ENCODE peak calls at places on chromosome X, in eight cellular contexts. T is Panc1; X is ovary; K is CD4-positive, alpha-beta memory T cell; U is transverse colon; D is mucosa of descending colon; Y is MM.1S; I is tibial artery. F is an unnamed sample.

GRCh38 chrX:119201570-119201969 is 34.5 kb upstream of the PGRMC1 start:
- DNase-seq in U (no peak), K (no peak), I (no peak), Y (no peak), X (no peak), T (no peak), D (no peak), F (no peak)

GRCh38 chrX:118727686-118728339 is 407 bp downstream of the IL13RA1 start:
- DNase-seq in I (peak), K (no peak), U (peak), X (peak), D (peak), Y (no peak), T (no peak), F (no peak)

GRCh38 chrX:68732906-68733493 is 85.5 kb downstream of the STARD8 start:
- DNase-seq in T (no peak), U (peak), Y (peak), D (peak), K (peak), X (peak), I (peak), F (peak)

GRCh38 chrX:20414781-20415445 is 148.2 kb upstream of the RPS6KA3 start:
- DNase-seq in K (no peak), U (no peak), I (no peak), D (no peak), X (no peak), Y (no peak), T (no peak), F (peak)

GRCh38 chrX:113634565-113634964 is 793.9 kb upstream of the AMOT start:
- DNase-seq in Y (no peak), D (no peak), T (no peak), U (no peak), I (no peak), X (no peak), K (no peak), F (no peak)

GRCh38 chrX:124033821-124034220 is 72.3 kb downstream of the STAG2 start:
- DNase-seq in T (no peak), U (no peak), Y (no peak), D (no peak), I (no peak), K (no peak), X (no peak), F (no peak)

GRCh38 chrX:153400146-153401132 is 711 bp downstream of the PNMA6E start:
- DNase-seq in D (peak), T (no peak), K (peak), I (no peak), Y (peak), X (no peak), U (peak), F (peak)

GRCh38 chrX:97389761-97390192 is 506.1 kb downstream of the RPA4 start:
- DNase-seq in D (no peak), U (no peak), T (no peak), Y (no peak), X (no peak), K (no peak), I (no peak), F (no peak)

GRCh38 chrX:101931494-101932248 is at the start of gene ZMAT1:
- DNase-seq in Y (peak), U (peak), D (peak), T (peak), K (peak), X (peak), I (peak), F (peak)

GRCh38 chrX:41705680-41706374 is 17.1 kb downstream of the GPR34 start:
- DNase-seq in K (no peak), T (no peak), I (no peak), U (no peak), D (no peak), X (no peak), Y (peak), F (no peak)

GRCh38 chrX:123884809-123885408 is 25.1 kb downstream of the XIAP start:
- DNase-seq in U (no peak), K (peak), T (peak), Y (peak), I (no peak), D (no peak), X (peak), F (no peak)

GRCh38 chrX:152155766-152156310 is 17.5 kb upstream of the MAGEA10 start:
- DNase-seq in T (no peak), U (no peak), K (no peak), Y (no peak), X (no peak), I (no peak), D (no peak), F (no peak)

GRCh38 chrX:116277391-116277790 is 106.8 kb downstream of the AGTR2 start:
- DNase-seq in T (no peak), U (no peak), X (no peak), Y (no peak), D (no peak), K (no peak), I (no peak), F (no peak)

GRCh38 chrX:80335062-80335830 is 85.0 kb upstream of the TENT5D start:
- DNase-seq in X (peak), K (no peak), U (peak), Y (no peak), I (peak), D (peak), T (no peak), F (no peak)

GRCh38 chrX:102985182-102985581 is 48.1 kb downstream of the RAB40AL start:
- DNase-seq in X (no peak), Y (no peak), D (no peak), K (no peak), T (no peak), I (no peak), U (no peak), F (no peak)

GRCh38 chrX:13304052-13304451 is 15.8 kb downstream of the ATXN3L start:
- DNase-seq in K (no peak), I (no peak), Y (no peak), D (no peak), U (no peak), X (no peak), T (no peak), F (no peak)

GRCh38 chrX:49915352-49916222 is 6.8 kb upstream of the CLCN5 start:
- DNase-seq in U (peak), I (no peak), K (peak), D (no peak), X (peak), T (peak), Y (peak), F (peak)

GRCh38 chrX:129650821-129651510 is 3.8 kb downstream of the APLN start:
- DNase-seq in I (no peak), D (no peak), Y (no peak), X (no peak), T (no peak), U (no peak), K (no peak), F (no peak)

GRCh38 chrX:101550362-101550761 is at the start of gene ARMCX1:
- DNase-seq in U (peak), I (peak), X (peak), K (no peak), D (peak), Y (no peak), T (no peak), F (peak)

GRCh38 chrX:26409636-26410035 is 193.7 kb downstream of the MAGEB5 start:
- DNase-seq in D (no peak), K (no peak), I (no peak), T (no peak), X (no peak), U (no peak), Y (no peak), F (no peak)

GRCh38 chrX:72305286-72306084 is at the start of gene CITED1:
- DNase-seq in K (no peak), Y (peak), U (no peak), T (no peak), I (peak), D (peak), X (no peak), F (no peak)

GRCh38 chrX:73850124-73851013 is 287.4 kb downstream of the CHIC1 start:
- DNase-seq in K (no peak), Y (peak), U (peak), D (no peak), T (no peak), X (peak), I (no peak), F (no peak)

DNA sequence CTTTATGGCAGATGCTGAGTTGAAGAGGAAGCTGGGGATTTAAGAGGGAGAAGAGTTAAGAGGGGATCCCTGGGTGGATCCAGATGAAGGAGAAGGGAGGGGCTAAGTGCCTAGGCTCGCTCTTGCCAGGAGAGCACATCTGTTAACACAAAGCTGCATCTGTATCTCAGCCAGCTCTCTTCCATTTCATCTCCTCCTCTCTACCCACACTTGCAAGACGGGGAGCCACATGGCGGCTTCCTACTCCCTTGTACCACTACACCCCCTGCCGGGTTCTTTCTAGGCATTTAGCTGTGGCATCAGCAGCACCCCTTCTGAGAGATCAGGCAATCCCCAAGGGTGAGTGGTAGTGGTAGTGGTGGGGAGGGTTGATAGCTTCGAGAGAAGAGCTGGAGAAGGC is 73.4 kb downstream of the RTL9 start:
- DNase-seq in U (no peak), Y (no peak), I (no peak), T (no peak), K (no peak), X (no peak), D (no peak), F (no peak)
- H3K4me3 ChIP-seq in U (no peak), Y (no peak), I (no peak), T (no peak), K (no peak), X (no peak), D (no peak), F (no peak)

DNA sequence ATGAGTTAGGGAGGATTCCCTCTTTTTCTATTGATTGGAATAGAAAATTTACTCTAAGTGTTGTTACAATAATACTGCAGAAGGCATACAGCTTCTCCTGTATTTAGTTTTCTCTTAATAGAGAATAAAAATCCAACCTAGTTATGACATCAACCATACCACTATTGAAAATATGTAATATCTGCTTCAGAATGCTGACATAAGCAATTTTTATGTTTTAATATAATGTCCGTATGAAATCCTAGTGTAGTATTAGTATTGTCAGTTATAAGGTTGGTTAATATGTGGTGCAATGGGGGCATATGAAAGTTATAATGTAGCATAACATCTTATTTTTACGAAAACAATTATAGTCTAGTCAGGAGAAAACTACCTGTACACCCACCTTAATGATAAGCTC is 68.2 kb downstream of the HEPH start:
- DNase-seq in K (no peak), D (no peak), T (no peak), U (no peak), I (no peak), Y (no peak), X (no peak), F (no peak)
- H3K4me3 ChIP-seq in K (no peak), D (no peak), T (no peak), U (no peak), I (no peak), Y (no peak), X (no peak), F (no peak)

GRCh38 chrX:10744011-10744410 is 123.6 kb upstream of the MID1 start:
- DNase-seq in I (no peak), D (no peak), X (no peak), T (no peak), K (no peak), Y (no peak), U (no peak), F (no peak)
- H3K4me3 ChIP-seq in I (no peak), D (no peak), X (no peak), T (no peak), K (no peak), Y (no peak), U (no peak), F (no peak)

GRCh38 chrX:2401201-2401589 is 99.6 kb downstream of the DHRSX start:
- DNase-seq in Y (no peak), X (no peak), T (no peak), I (no peak), U (no peak), K (no peak), D (no peak), F (no peak)
- H3K4me3 ChIP-seq in Y (no peak), X (no peak), T (no peak), I (no peak), U (no peak), K (no peak), D (no peak), F (no peak)

GRCh38 chrX:39613997-39614679 is 483.6 kb downstream of the BCOR start:
- DNase-seq in D (no peak), U (peak), I (no peak), T (no peak), Y (peak), K (peak), X (no peak), F (no peak)
- H3K4me3 ChIP-seq in D (no peak), U (peak), I (peak), T (no peak), Y (peak), K (no peak), X (peak), F (peak)

GRCh38 chrX:14533867-14534266 is 4.5 kb downstream of the GLRA2 start:
- DNase-seq in D (no peak), T (no peak), X (no peak), Y (no peak), I (no peak), K (no peak), U (no peak), F (no peak)

GRCh38 chrX:14528629-14529287 is 578 bp upstream of the GLRA2 start:
- DNase-seq in T (peak), D (peak), K (peak), I (no peak), X (peak), Y (peak), U (peak), F (peak)

DNA sequence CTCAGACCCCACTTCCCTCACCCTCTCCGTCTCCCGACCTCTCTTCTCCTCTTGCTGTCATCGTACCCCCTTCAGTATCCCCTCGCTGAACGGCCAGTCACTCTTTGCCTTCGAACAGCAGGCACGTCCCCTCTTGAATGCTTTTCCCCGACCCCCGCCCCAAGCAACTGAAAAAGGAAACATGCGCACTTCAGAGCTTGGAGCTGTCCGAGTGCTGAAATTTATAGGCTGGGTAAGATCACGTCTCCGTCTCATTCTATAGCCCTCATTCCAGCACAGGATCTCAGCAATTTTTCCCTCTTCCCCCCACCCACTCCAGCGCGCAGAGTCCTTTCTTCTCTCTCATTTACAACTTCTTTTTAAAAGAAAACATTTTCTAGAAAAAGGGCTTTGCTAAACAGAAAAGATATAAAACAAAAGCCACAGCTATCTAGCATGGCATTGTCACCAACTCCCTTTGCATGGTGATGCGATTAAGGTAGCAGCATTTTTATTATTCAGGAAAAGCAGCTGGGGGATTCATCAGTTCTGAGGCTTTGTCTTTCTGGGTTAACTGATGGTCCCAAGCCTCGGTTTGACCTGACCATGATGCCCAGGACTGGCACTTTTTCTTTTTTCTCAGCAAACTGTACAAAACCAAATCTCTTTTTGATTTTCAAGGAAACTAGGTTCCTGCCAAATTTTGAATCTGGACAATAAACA is at the start of gene GLRA2:
- DNase-seq in D (peak), Y (peak), I (no peak), X (no peak), U (peak), T (no peak), K (no peak), F (no peak)
- H3K4me3 ChIP-seq in D (no peak), Y (no peak), I (no peak), X (no peak), U (peak), T (no peak), K (no peak), F (no peak)